ENCODE peak calls at places on chromosomes 6 and 20, in five cellular contexts. One of them, this sample, is unnamed.

GRCh38 chr20:11952621-11953020 is 34.9 kb downstream of the BTBD3 start:
- DNase-seq in CD4-positive, alpha-beta T cell: no peak
- DNase-seq in heart right ventricle: no peak
- DNase-seq in fibroblast of the aortic adventitia: no peak
- DNase-seq in fibroblast of pulmonary artery: no peak
- DNase-seq in this sample: no peak

GRCh38 chr6:121691126-121691540 is 255.7 kb downstream of the GJA1 start:
- DNase-seq in fibroblast of pulmonary artery: peak; percentile 36
- DNase-seq in heart right ventricle: no peak
- DNase-seq in fibroblast of the aortic adventitia: peak; percentile 64
- DNase-seq in CD4-positive, alpha-beta T cell: no peak
- DNase-seq in this sample: no peak

GRCh38 chr6:89660981-89661380 is 22.4 kb upstream of the LYRM2 start:
- DNase-seq in fibroblast of the aortic adventitia: no peak
- DNase-seq in heart right ventricle: no peak
- DNase-seq in fibroblast of pulmonary artery: no peak
- DNase-seq in CD4-positive, alpha-beta T cell: no peak
- DNase-seq in this sample: no peak

GRCh38 chr20:17710379-17711305 is 10.9 kb downstream of the BANF2 start:
- DNase-seq in fibroblast of the aortic adventitia: no peak
- DNase-seq in CD4-positive, alpha-beta T cell: no peak
- DNase-seq in heart right ventricle: peak; percentile 6
- DNase-seq in fibroblast of pulmonary artery: peak; percentile 32
- DNase-seq in this sample: no peak

GRCh38 chr6:54481096-54481495 is 172.9 kb downstream of the TINAG start:
- DNase-seq in heart right ventricle: no peak
- DNase-seq in CD4-positive, alpha-beta T cell: no peak
- DNase-seq in fibroblast of the aortic adventitia: no peak
- DNase-seq in fibroblast of pulmonary artery: peak; percentile 4
- DNase-seq in this sample: no peak

GRCh38 chr6:157597461-157598312 is 216.7 kb downstream of the ZDHHC14 start:
- DNase-seq in fibroblast of the aortic adventitia: peak; percentile 39
- DNase-seq in heart right ventricle: peak; percentile 49
- DNase-seq in CD4-positive, alpha-beta T cell: no peak
- DNase-seq in fibroblast of pulmonary artery: peak; percentile 52
- DNase-seq in this sample: no peak

GRCh38 chr20:39080326-39080725 is 118.2 kb downstream of the DHX35 start:
- DNase-seq in CD4-positive, alpha-beta T cell: no peak
- DNase-seq in fibroblast of pulmonary artery: no peak
- DNase-seq in fibroblast of the aortic adventitia: no peak
- DNase-seq in heart right ventricle: no peak
- DNase-seq in this sample: no peak

GRCh38 chr6:43695967-43696291 is 8.3 kb upstream of the MRPS18A start:
- DNase-seq in CD4-positive, alpha-beta T cell: no peak
- DNase-seq in fibroblast of pulmonary artery: no peak
- DNase-seq in fibroblast of the aortic adventitia: no peak
- DNase-seq in heart right ventricle: no peak
- DNase-seq in this sample: no peak

GRCh38 chr20:34977365-34978091 is 21.9 kb downstream of the MYH7B start:
- DNase-seq in fibroblast of the aortic adventitia: no peak
- DNase-seq in fibroblast of pulmonary artery: no peak
- DNase-seq in heart right ventricle: peak; percentile 79
- DNase-seq in CD4-positive, alpha-beta T cell: no peak
- DNase-seq in this sample: no peak

GRCh38 chr6:152596706-152597105 is 40.5 kb downstream of the SYNE1 start:
- DNase-seq in fibroblast of the aortic adventitia: no peak
- DNase-seq in heart right ventricle: no peak
- DNase-seq in CD4-positive, alpha-beta T cell: no peak
- DNase-seq in fibroblast of pulmonary artery: no peak
- DNase-seq in this sample: no peak

DNA sequence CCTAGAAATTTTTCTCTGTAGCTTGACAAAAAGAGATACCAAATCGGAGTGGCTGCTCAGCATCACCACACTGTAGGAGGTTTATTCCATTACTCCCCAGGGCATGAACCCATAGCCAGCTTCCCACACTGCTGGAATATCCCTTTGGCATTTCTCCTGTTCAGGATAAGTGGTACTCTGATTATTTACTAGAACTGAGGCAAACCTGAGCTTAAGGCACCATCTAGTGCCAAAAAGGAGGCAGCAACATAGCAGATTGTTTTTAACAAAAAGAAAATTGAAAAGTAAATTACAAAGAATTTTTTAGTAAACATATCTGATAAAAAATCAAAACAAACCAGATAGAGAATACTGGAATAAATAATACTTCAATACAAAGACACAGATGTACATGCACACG is 181.7 kb downstream of the WDR27 start:
- DNase-seq in CD4-positive, alpha-beta T cell: no peak
- DNase-seq in fibroblast of the aortic adventitia: peak; percentile 83
- DNase-seq in fibroblast of pulmonary artery: peak; percentile 72
- DNase-seq in heart right ventricle: no peak
- DNase-seq in this sample: no peak
- TF ChIP-seq CTCF in CD4-positive, alpha-beta T cell: no peak
- TF ChIP-seq CTCF in fibroblast of the aortic adventitia: peak; percentile 70
- TF ChIP-seq CTCF in fibroblast of pulmonary artery: peak; percentile 57
- TF ChIP-seq CTCF in heart right ventricle: peak; percentile 56
- TF ChIP-seq CTCF in this sample: no peak

DNA sequence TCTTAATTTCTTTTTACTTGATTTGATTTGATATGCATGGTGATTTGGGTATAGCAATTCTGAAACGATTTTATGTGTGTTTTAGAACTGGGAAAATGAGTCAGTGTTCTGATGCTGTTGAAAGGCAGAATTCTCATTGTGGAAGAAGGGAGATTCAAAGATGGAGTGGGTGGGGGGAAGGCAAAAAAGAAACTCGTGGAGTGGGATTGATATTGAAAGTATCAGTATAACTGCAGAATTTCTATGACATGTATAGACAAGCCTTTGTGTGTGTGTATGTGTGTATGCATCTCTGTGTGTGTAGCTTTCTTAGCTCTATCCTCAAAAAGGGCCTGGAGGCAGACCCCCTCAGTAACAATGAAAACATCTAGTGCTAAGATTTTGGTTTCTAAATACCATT is 184.3 kb upstream of the OLIG3 start:
- DNase-seq in fibroblast of the aortic adventitia: no peak
- DNase-seq in fibroblast of pulmonary artery: no peak
- DNase-seq in CD4-positive, alpha-beta T cell: no peak
- DNase-seq in heart right ventricle: no peak
- DNase-seq in this sample: no peak
- TF ChIP-seq CTCF in fibroblast of the aortic adventitia: no peak
- TF ChIP-seq CTCF in fibroblast of pulmonary artery: no peak
- TF ChIP-seq CTCF in CD4-positive, alpha-beta T cell: no peak
- TF ChIP-seq CTCF in heart right ventricle: no peak
- TF ChIP-seq CTCF in this sample: no peak

DNA sequence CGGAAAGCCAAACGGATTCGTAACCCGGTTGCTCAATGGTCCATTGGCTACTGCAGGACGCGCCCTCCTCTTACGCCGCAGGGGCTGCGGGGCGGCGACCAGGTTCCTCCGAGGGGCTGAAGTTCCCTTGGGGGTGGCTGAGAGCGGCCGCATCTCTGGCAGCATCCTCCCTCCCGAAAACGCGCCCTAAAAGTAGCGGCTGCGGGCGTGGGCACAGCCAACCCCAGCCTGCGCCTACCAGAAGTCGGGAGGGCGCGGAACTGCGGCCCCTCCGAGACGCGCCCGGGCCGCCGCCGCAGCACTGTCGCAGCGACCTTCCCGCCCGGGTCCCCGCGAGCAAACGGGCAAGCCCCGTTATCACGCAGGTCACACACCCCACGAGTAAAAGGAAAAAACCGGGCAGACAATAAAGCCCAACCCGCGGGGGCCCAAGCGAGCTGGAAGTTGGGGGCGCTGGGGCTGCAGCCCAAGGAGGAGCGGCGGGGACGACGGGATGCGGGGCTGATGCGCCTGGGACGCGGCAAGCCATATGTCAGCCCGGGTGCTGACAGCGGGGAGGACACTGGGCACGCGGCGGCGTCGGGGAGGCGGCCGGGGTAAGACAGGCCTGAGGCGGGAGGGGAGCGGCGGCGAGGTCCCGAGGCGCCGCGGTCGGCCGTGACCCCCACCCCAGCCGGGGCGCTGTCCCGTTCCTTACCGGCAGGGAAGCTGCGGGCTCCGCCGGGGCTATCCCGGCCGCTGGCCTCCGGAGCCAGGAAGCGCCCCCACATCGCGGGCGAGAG is 700 bp downstream of the CEP85L start:
- DNase-seq in CD4-positive, alpha-beta T cell: peak; percentile 23
- DNase-seq in fibroblast of the aortic adventitia: peak; percentile 56
- DNase-seq in fibroblast of pulmonary artery: peak; percentile 52
- DNase-seq in heart right ventricle: peak; percentile 33
- DNase-seq in this sample: no peak
- TF ChIP-seq CTCF in CD4-positive, alpha-beta T cell: no peak
- TF ChIP-seq CTCF in fibroblast of the aortic adventitia: peak; percentile 14
- TF ChIP-seq CTCF in fibroblast of pulmonary artery: no peak
- TF ChIP-seq CTCF in heart right ventricle: no peak
- TF ChIP-seq CTCF in this sample: no peak

DNA sequence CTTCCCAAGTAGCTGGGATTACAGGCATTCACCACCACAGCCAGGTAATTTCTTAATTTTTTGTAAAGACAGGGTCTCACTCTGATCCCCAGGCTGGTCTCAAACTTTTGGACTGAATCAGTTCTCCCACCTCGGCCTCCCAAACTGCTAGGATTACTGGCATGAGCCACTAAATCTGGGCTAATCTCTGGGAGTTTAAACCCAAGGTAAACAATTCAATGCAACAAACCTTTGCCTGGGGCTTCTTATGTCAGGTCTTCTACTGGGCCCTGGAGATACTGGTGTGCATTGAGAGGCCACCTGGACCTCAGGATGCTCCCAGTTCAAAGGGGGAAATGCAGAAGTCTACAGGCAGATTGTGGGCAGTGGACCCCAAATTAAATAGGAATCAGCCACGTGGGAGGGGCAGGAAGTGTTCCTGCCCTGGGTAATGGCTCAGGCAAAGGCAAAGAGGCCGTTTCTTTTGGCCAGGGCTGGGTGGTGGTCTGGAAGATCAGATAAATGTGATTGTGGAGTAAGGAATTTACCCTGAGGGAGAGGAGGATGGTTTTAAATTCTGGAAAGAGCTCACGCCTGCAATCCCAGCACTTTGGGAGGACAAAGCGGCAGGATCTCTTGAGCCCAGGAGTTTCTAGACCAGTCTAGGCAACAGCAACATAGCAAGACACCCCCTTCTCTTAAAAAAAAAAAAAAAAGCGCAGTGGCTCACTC is 1.3 kb upstream of the MYBL2 start:
- DNase-seq in fibroblast of the aortic adventitia: no peak
- DNase-seq in heart right ventricle: no peak
- DNase-seq in CD4-positive, alpha-beta T cell: no peak
- DNase-seq in fibroblast of pulmonary artery: no peak
- DNase-seq in this sample: no peak
- TF ChIP-seq CTCF in fibroblast of the aortic adventitia: no peak
- TF ChIP-seq CTCF in heart right ventricle: no peak
- TF ChIP-seq CTCF in CD4-positive, alpha-beta T cell: no peak
- TF ChIP-seq CTCF in fibroblast of pulmonary artery: no peak
- TF ChIP-seq CTCF in this sample: no peak

DNA sequence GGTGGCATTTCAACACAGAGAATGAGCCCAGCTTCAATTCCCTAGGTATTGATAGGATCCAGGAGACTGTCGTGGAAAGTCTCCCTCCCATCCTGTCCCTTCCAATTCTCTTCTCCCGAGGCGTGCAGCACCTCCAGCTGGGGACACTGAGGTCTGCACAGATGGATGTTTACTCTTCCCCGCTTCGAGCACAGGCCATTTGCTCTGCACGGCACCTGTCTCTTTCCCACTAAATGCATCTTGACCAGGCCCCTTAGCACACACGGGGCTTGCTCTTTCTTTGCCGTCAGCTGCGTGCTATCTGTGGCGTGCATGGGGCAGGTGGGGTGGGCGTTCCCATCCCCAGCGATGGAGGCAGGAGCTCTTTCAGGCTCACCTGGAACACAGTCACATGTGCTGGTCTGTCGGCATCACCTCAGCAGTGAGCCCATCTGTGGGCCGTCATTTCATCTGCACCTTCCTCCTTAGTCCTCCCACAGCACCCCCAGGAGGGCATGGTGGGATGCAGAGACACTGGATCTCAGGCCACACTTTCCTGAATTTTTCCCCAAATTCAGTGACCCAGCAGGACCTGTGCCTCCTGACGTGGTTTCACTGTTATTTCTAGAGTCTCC is 35.1 kb downstream of the RBM38 start:
- DNase-seq in fibroblast of the aortic adventitia: no peak
- DNase-seq in CD4-positive, alpha-beta T cell: no peak
- DNase-seq in fibroblast of pulmonary artery: no peak
- DNase-seq in heart right ventricle: no peak
- DNase-seq in this sample: no peak
- TF ChIP-seq CTCF in fibroblast of the aortic adventitia: no peak
- TF ChIP-seq CTCF in CD4-positive, alpha-beta T cell: no peak
- TF ChIP-seq CTCF in fibroblast of pulmonary artery: no peak
- TF ChIP-seq CTCF in heart right ventricle: no peak
- TF ChIP-seq CTCF in this sample: no peak

GRCh38 chr6:131782764-131783163 is 25.1 kb upstream of the ENPP1 start:
- DNase-seq in heart right ventricle: no peak
- DNase-seq in CD4-positive, alpha-beta T cell: no peak
- DNase-seq in fibroblast of pulmonary artery: no peak
- DNase-seq in fibroblast of the aortic adventitia: no peak
- DNase-seq in this sample: no peak
- TF ChIP-seq CTCF in heart right ventricle: no peak
- TF ChIP-seq CTCF in CD4-positive, alpha-beta T cell: no peak
- TF ChIP-seq CTCF in fibroblast of pulmonary artery: no peak
- TF ChIP-seq CTCF in fibroblast of the aortic adventitia: peak; percentile 6
- TF ChIP-seq CTCF in this sample: no peak

GRCh38 chr20:21835042-21835441 is 129.6 kb downstream of the PAX1 start:
- DNase-seq in heart right ventricle: no peak
- DNase-seq in CD4-positive, alpha-beta T cell: no peak
- DNase-seq in fibroblast of the aortic adventitia: no peak
- DNase-seq in fibroblast of pulmonary artery: no peak
- DNase-seq in this sample: no peak

GRCh38 chr20:21826946-21827345 is 121.5 kb downstream of the PAX1 start:
- DNase-seq in fibroblast of the aortic adventitia: no peak
- DNase-seq in fibroblast of pulmonary artery: no peak
- DNase-seq in heart right ventricle: no peak
- DNase-seq in CD4-positive, alpha-beta T cell: no peak
- DNase-seq in this sample: no peak

GRCh38 chr20:21832442-21833152 is 127.1 kb downstream of the PAX1 start:
- DNase-seq in fibroblast of pulmonary artery: no peak
- DNase-seq in heart right ventricle: no peak
- DNase-seq in CD4-positive, alpha-beta T cell: no peak
- DNase-seq in fibroblast of the aortic adventitia: no peak
- DNase-seq in this sample: no peak
- TF ChIP-seq CTCF in fibroblast of pulmonary artery: no peak
- TF ChIP-seq CTCF in heart right ventricle: no peak
- TF ChIP-seq CTCF in CD4-positive, alpha-beta T cell: no peak
- TF ChIP-seq CTCF in fibroblast of the aortic adventitia: no peak
- TF ChIP-seq CTCF in this sample: no peak